ENCODE peak calls at places on chromosomes 11 and 22, in ten cellular contexts. R is RWPE2; K is HCT116; J is OCI-LY7; I is psoas muscle; P is neural progenitor cell; V is prostate gland; Z is PC-3; D is effector memory CD4-positive, alpha-beta T cell; U is SJSA1. Y is an unnamed sample.

GRCh38 chr22:41512421-41513194 is 31.7 kb downstream of the POLR3H start:
- DNase-seq in R (no peak), K (peak; percentile 40), J (no peak), I (peak; percentile 66), P (peak; percentile 86), V (peak; percentile 52), Z (peak; percentile 79), D (no peak), U (no peak), Y (no peak)

GRCh38 chr11:115699733-115700132 is 195.5 kb upstream of the CADM1 start:
- DNase-seq in R (no peak), K (no peak), J (no peak), I (no peak), P (no peak), V (peak; percentile 33), Z (no peak), D (no peak), U (no peak), Y (no peak)

GRCh38 chr11:114348200-114349191 is 51.8 kb downstream of the C11orf71 start:
- DNase-seq in R (no peak), K (peak; percentile 51), J (peak; percentile 49), I (no peak), P (peak; percentile 64), V (peak; percentile 70), Z (peak; percentile 92), D (no peak), U (peak; percentile 72), Y (no peak)

GRCh38 chr11:73210916-73211667 is 7.0 kb upstream of the P2RY2 start:
- DNase-seq in R (peak; percentile 5), K (no peak), J (no peak), I (no peak), P (no peak), V (no peak), Z (no peak), D (no peak), U (no peak), Y (peak; percentile 17)

GRCh38 chr11:69320326-69320725 is 26.4 kb downstream of the MYEOV start:
- DNase-seq in R (peak; percentile 35), K (no peak), J (no peak), I (no peak), P (no peak), V (no peak), Z (peak; percentile 70), D (no peak), U (peak; percentile 91), Y (no peak)

GRCh38 chr22:29014301-29014700 is 47.3 kb downstream of the C22orf31 start:
- DNase-seq in R (no peak), K (no peak), J (no peak), I (no peak), P (no peak), V (no peak), Z (no peak), D (no peak), U (no peak), Y (no peak)

GRCh38 chr11:117456027-117456720 is 128.5 kb downstream of the CEP164 start:
- DNase-seq in R (no peak), K (no peak), J (no peak), I (no peak), P (no peak), V (no peak), Z (no peak), D (no peak), U (no peak), Y (no peak)

GRCh38 chr11:116501728-116502127 is 271.1 kb downstream of the BUD13 start:
- DNase-seq in R (no peak), K (no peak), J (no peak), I (no peak), P (no peak), V (no peak), Z (no peak), D (no peak), U (no peak), Y (no peak)

GRCh38 chr11:125593113-125593761 is 585 bp downstream of the STT3A start:
- DNase-seq in R (peak; percentile 56), K (peak; percentile 16), J (no peak), I (no peak), P (no peak), V (peak; percentile 11), Z (peak; percentile 35), D (no peak), U (peak; percentile 45), Y (no peak)

GRCh38 chr11:12625438-12626071 is 48.7 kb upstream of the TEAD1 start:
- DNase-seq in R (no peak), K (no peak), J (no peak), I (no peak), P (no peak), V (no peak), Z (peak; percentile 87), D (no peak), U (peak; percentile 47), Y (no peak)

GRCh38 chr22:32887293-32887692 is 85.8 kb downstream of the TIMP3 start:
- DNase-seq in R (no peak), K (no peak), J (no peak), I (no peak), P (no peak), V (no peak), Z (no peak), D (no peak), U (no peak), Y (no peak)

GRCh38 chr11:44592125-44592643 is 26.7 kb downstream of the CD82 start:
- DNase-seq in R (no peak), K (no peak), J (no peak), I (peak; percentile 63), P (no peak), V (no peak), Z (no peak), D (no peak), U (no peak), Y (no peak)

GRCh38 chr11:47248304-47248663 is 330 bp downstream of the ACP2 start:
- DNase-seq in R (no peak), K (no peak), J (peak; percentile 51), I (no peak), P (no peak), V (no peak), Z (no peak), D (no peak), U (no peak), Y (no peak)

GRCh38 chr11:117816151-117816741 is 8.3 kb downstream of the FXYD2 start:
- DNase-seq in R (no peak), K (no peak), J (no peak), I (peak; percentile 61), P (peak; percentile 88), V (no peak), Z (peak; percentile 69), D (no peak), U (peak; percentile 45), Y (no peak)

GRCh38 chr11:46075168-46075567 is 46.1 kb downstream of the PHF21A start:
- DNase-seq in R (no peak), K (no peak), J (no peak), I (no peak), P (no peak), V (peak; percentile 8), Z (peak; percentile 65), D (no peak), U (no peak), Y (no peak)

GRCh38 chr11:111355956-111356659 is 23.0 kb downstream of the POU2AF1 start:
- DNase-seq in R (no peak), K (no peak), J (no peak), I (no peak), P (no peak), V (no peak), Z (no peak), D (no peak), U (no peak), Y (no peak)
- H3K36me3 ChIP-seq in R (no peaks in the 10 kb centered on the region), K (no peaks in the 10 kb centered on the region), J (peaks cover 100% of the 10 kb centered on the region), I (no peaks in the 10 kb centered on the region), P (no peaks in the 10 kb centered on the region), V (no peaks in the 10 kb centered on the region), Z (no peaks in the 10 kb centered on the region), D (no peaks in the 10 kb centered on the region), U (no peaks in the 10 kb centered on the region), Y (no peaks in the 10 kb centered on the region)

GRCh38 chr11:74936976-74937375 is 11.9 kb downstream of the XRRA1 start:
- DNase-seq in R (no peak), K (no peak), J (no peak), I (no peak), P (no peak), V (no peak), Z (no peak), D (no peak), U (no peak), Y (no peak)
- H3K36me3 ChIP-seq in R (peaks cover 50% of the 10 kb centered on the region), K (peaks cover 13% of the 10 kb centered on the region), J (peaks cover 69% of the 10 kb centered on the region), I (peaks cover 84% of the 10 kb centered on the region), P (no peaks in the 10 kb centered on the region), V (no peaks in the 10 kb centered on the region), Z (peaks cover 20% of the 10 kb centered on the region), D (peaks cover 48% of the 10 kb centered on the region), U (no peaks in the 10 kb centered on the region), Y (peaks cover 55% of the 10 kb centered on the region)

GRCh38 chr22:28000361-28000760 is 81.3 kb upstream of the PITPNB start:
- DNase-seq in R (no peak), K (no peak), J (no peak), I (no peak), P (no peak), V (no peak), Z (no peak), D (no peak), U (no peak), Y (peak; percentile 32)

GRCh38 chr22:27998511-27999410 is 79.7 kb upstream of the PITPNB start:
- DNase-seq in R (peak; percentile 54), K (no peak), J (no peak), I (no peak), P (no peak), V (no peak), Z (no peak), D (no peak), U (no peak), Y (peak; percentile 40)

GRCh38 chr22:28001171-28001835 is 82.2 kb upstream of the PITPNB start:
- DNase-seq in R (no peak), K (no peak), J (no peak), I (no peak), P (no peak), V (no peak), Z (no peak), D (no peak), U (no peak), Y (peak; percentile 34)

GRCh38 chr22:27997538-27997937 is 78.5 kb upstream of the PITPNB start:
- DNase-seq in R (peak; percentile 29), K (no peak), J (peak; percentile 24), I (no peak), P (no peak), V (no peak), Z (no peak), D (no peak), U (no peak), Y (peak; percentile 24)

DNA sequence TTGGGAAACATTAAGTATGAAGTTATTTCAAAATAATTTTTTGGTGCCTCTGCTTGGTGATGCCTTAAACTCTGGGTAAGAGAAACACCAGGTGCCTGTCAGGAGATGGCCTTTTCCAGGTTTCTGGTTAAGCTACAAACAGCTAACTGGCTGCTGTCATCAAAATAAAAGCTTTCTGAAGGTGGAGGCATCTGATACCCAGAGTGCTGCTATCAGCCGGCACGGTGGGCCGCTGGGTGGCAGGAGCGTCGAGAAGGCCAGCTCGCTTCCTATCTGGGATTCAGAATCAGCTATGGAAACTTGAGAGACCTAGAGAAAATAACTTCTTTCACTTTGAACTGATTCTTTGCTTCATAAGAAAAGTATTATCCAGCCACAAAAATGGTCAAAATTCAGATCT is 80.8 kb upstream of the PITPNB start:
- DNase-seq in R (no peak), K (no peak), J (no peak), I (no peak), P (no peak), V (no peak), Z (no peak), D (no peak), U (no peak), Y (peak; percentile 18)
- H3K36me3 ChIP-seq in R (no peaks in the 10 kb centered on the region), K (no peaks in the 10 kb centered on the region), J (no peaks in the 10 kb centered on the region), I (peaks cover 47% of the 10 kb centered on the region), P (no peaks in the 10 kb centered on the region), V (no peaks in the 10 kb centered on the region), Z (no peaks in the 10 kb centered on the region), D (no peaks in the 10 kb centered on the region), U (no peaks in the 10 kb centered on the region), Y (peaks cover 58% of the 10 kb centered on the region)

GRCh38 chr11:985435-985834 is 51.1 kb downstream of the MUC6 start:
- DNase-seq in R (no peak), K (no peak), J (no peak), I (no peak), P (no peak), V (no peak), Z (no peak), D (no peak), U (no peak), Y (peak; percentile 76)
- H3K36me3 ChIP-seq in R (peaks cover 64% of the 10 kb centered on the region), K (peaks cover 33% of the 10 kb centered on the region), J (peaks cover 61% of the 10 kb centered on the region), I (peaks cover 89% of the 10 kb centered on the region), P (no peaks in the 10 kb centered on the region), V (peaks cover 33% of the 10 kb centered on the region), Z (peaks cover 17% of the 10 kb centered on the region), D (peaks cover 64% of the 10 kb centered on the region), U (peaks cover 3% of the 10 kb centered on the region), Y (peaks cover 91% of the 10 kb centered on the region)

Y was measured in lower lobe of right lung.